ENCODE peak calls at places on chromosomes 16 and 17, in five cellular contexts. Z, V, M, T and Y are unnamed samples.
A peak's percentile ranks its signal among the peaks of the same experiment; 100 is the strongest.

GRCh38 chr16:10539256-10539655 is 41.1 kb downstream of the EMP2 start:
- DNase-seq in Z (no peak), V (no peak), M (peak; percentile 33), T (no peak), Y (no peak)

GRCh38 chr16:19886061-19886792 is 1.6 kb upstream of the GPRC5B start:
- DNase-seq in Z (peak; percentile 74), V (peak; percentile 87), M (peak; percentile 67), T (peak; percentile 94), Y (peak; percentile 68)

GRCh38 chr17:54085934-54086333 is 263.2 kb downstream of the KIF2B start:
- DNase-seq in Z (no peak), V (peak; percentile 74), M (no peak), T (no peak), Y (no peak)

GRCh38 chr17:66900126-66901010 is 64.1 kb upstream of the CACNG4 start:
- DNase-seq in Z (no peak), V (no peak), M (peak; percentile 21), T (no peak), Y (no peak)

GRCh38 chr16:3187798-3188674 is at the start of gene OR1F1:
- DNase-seq in Z (peak; percentile 72), V (peak; percentile 76), M (peak; percentile 44), T (peak; percentile 83), Y (no peak)

GRCh38 chr16:56423584-56424403 is 1.6 kb downstream of the AMFR start:
- DNase-seq in Z (peak; percentile 23), V (no peak), M (no peak), T (no peak), Y (no peak)

GRCh38 chr17:66925811-66926500 is 38.6 kb upstream of the CACNG4 start:
- DNase-seq in Z (no peak), V (no peak), M (no peak), T (no peak), Y (no peak)

GRCh38 chr17:78999947-79000395 is 9.6 kb downstream of the CANT1 start:
- DNase-seq in Z (no peak), V (no peak), M (no peak), T (no peak), Y (no peak)

DNA sequence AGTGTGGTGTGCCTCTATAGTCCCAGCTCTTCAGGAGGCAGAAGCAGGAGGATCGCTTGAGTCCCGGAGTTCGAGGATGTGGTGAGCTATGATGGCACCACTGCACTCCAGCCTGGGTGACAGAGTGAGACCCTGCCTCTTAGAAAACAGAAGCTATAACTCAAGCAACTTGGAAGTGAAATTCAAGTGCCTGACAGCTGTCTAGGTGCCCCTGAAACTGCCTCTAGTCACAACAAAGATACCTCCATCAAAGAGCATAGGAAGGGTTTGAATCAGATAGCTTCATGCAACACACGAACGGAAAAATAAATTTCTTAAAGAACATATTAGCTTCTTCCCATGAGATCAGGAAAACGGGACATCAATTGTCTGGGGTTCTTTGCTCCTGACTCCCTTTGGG is 860 bp upstream of the PLCG2 start:
- DNase-seq in Z (no peak), V (no peak), M (no peak), T (no peak), Y (no peak)
- H2BK12ac ChIP-seq in Z (no peak overlapping the region), V (no peak overlapping the region), M (no peak overlapping the region), T (no peak overlapping the region), Y (no peak overlapping the region)

DNA sequence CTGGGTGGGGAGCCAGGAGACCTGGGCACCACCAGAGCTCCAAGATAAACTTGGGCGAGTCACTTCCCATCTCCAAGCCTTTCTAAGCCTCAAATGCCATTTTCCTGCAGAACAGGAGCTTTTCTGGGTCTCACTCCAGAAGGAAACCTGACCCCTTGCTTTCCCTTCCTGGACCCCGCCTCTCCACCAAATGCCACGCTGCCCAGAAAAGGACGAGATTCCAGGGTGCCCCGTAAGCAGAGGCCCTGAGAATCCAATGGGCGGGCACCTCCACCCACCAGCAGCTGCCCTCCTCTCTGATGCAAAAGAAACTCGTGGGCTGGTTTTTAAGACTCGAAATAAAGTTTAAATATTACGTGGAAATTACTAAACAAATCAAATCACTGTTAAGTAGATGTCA is 31.3 kb downstream of the ZNF423 start:
- DNase-seq in Z (no peak), V (no peak), M (no peak), T (no peak), Y (no peak)
- H2AFZ ChIP-seq in Z (no peak overlapping the region), V (no peak overlapping the region), M (no peak overlapping the region), T (no peak overlapping the region), Y (no peak overlapping the region)

GRCh38 chr17:5097101-5097834 is 14.4 kb downstream of the ZNF232 start:
- DNase-seq in Z (no peak), V (peak; percentile 97), M (no peak), T (peak; percentile 91), Y (peak; percentile 56)
- H2BK12ac ChIP-seq in Z (no peak overlapping the region), V (no peak overlapping the region), M (no peak overlapping the region), T (peak overlapping the region; percentile 27), Y (no peak overlapping the region)

GRCh38 chr17:50425001-50425681 is 877 bp upstream of the ACSF2 start:
- DNase-seq in Z (no peak), V (no peak), M (no peak), T (no peak), Y (no peak)
- H2AFZ ChIP-seq in Z (peak overlapping the region; percentile 74), V (no peak overlapping the region), M (peak overlapping the region; percentile 52), T (peak overlapping the region; percentile 48), Y (peak overlapping the region; percentile 94)